ENCODE peak calls at places on chromosomes 6 and 20, in four cellular contexts. D is HCT116, Q is hepatocyte, Z is OCI-LY7. C is an unnamed sample.

GRCh38 chr20:10648651-10649050 is 25.1 kb downstream of the JAG1 start:
- DNase-seq in D (no peak), Q (no peak), Z (no peak), C (no peak)

GRCh38 chr6:1636971-1637871 is 27.5 kb downstream of the FOXC1 start:
- DNase-seq in D (no peak), Q (no peak), Z (peak), C (no peak)

GRCh38 chr20:63731410-63731809 is 5.1 kb upstream of the LIME1 start:
- DNase-seq in D (no peak), Q (no peak), Z (no peak), C (no peak)

GRCh38 chr20:58987790-58988564 is 6.9 kb downstream of the NELFCD start:
- DNase-seq in D (no peak), Q (no peak), Z (no peak), C (no peak)

GRCh38 chr20:4161447-4162251 is 146.3 kb upstream of the RNF24 start:
- DNase-seq in D (no peak), Q (no peak), Z (peak), C (no peak)

GRCh38 chr6:11653028-11653583 is 115.6 kb downstream of the TMEM170B start:
- DNase-seq in D (no peak), Q (peak), Z (no peak), C (no peak)

GRCh38 chr6:7542065-7542877 is 800 bp downstream of the DSP start:
- DNase-seq in D (no peak), Q (peak), Z (no peak), C (peak)

GRCh38 chr6:37007340-37008043 is 2.0 kb downstream of the FGD2 start:
- DNase-seq in D (no peak), Q (no peak), Z (peak), C (no peak)

GRCh38 chr6:151537561-151537960 is 43.7 kb downstream of the CCDC170 start:
- DNase-seq in D (no peak), Q (no peak), Z (no peak), C (no peak)

GRCh38 chr6:84738996-84739865 is 25.2 kb downstream of the TBX18 start:
- DNase-seq in D (no peak), Q (no peak), Z (no peak), C (no peak)

GRCh38 chr6:31901415-31901952 is 402 bp downstream of the ZBTB12 start:
- DNase-seq in D (no peak), Q (peak), Z (peak), C (peak)

GRCh38 chr6:150685860-150686259 is 86.2 kb downstream of the PLEKHG1 start:
- DNase-seq in D (peak), Q (peak), Z (peak), C (peak)

GRCh38 chr6:89299451-89299850 is 15.6 kb downstream of the GABRR2 start:
- DNase-seq in D (peak), Q (no peak), Z (no peak), C (no peak)

GRCh38 chr6:89297695-89298351 is 17.3 kb downstream of the GABRR2 start:
- DNase-seq in D (peak), Q (peak), Z (no peak), C (no peak)

GRCh38 chr6:89291256-89291819 is 23.8 kb downstream of the GABRR2 start:
- DNase-seq in D (no peak), Q (no peak), Z (no peak), C (no peak)

GRCh38 chr6:89298680-89299450 is 16.2 kb downstream of the GABRR2 start:
- DNase-seq in D (peak), Q (peak), Z (no peak), C (no peak)

DNA sequence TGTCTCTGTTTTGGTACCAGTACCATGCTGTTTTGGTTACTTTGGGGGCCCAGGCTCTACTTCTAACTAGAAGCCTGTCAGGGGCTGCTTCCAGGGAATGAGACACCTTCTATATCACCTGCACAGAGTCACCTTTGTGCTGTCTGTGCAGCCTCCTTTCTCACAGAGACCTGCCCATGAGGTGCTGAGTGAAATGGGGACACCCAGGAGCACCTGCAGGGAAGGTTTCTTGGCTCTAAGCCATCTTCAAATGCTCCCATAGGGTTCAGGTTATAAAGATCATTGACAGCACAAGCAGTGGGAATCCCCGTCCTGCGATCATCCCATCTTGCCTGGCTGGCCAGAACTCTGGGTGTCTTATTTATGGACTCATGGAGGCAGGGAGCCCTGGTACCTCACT is 19.1 kb downstream of the GABRR2 start:
- DNase-seq in D (no peak), Q (no peak), Z (no peak), C (no peak)
- H2AFZ ChIP-seq in D (no peak), Q (no peak), Z (no peak), C (no peak)

GRCh38 chr6:47033029-47033796 is 8.9 kb downstream of the ADGRF1 start:
- DNase-seq in D (no peak), Q (peak), Z (no peak), C (no peak)

GRCh38 chr6:47029865-47030561 is 12.1 kb downstream of the ADGRF1 start:
- DNase-seq in D (no peak), Q (no peak), Z (no peak), C (no peak)

GRCh38 chr6:47034919-47035318 is 7.2 kb downstream of the ADGRF1 start:
- DNase-seq in D (peak), Q (peak), Z (no peak), C (peak)

GRCh38 chr6:47031656-47032055 is 10.5 kb downstream of the ADGRF1 start:
- DNase-seq in D (no peak), Q (no peak), Z (no peak), C (no peak)

DNA sequence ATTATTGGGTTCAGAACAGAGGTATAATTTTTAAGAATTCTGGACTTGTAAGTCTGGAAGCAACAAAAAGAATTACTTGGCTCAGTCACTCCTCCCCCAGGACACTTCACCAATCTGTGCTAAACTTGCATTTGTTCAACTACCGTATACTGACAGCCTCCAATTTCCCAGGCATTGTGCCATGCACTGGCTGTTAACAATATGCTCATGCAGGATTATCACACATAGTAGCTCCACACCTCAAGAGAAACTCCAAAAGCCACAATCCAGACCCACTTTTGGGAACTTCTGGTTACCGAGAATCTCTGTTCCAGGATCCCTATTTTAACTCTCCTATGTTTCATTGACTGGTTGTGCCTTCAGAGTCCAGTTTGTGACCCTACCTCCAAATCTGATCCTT is 7.7 kb downstream of the ADGRF1 start:
- DNase-seq in D (no peak), Q (no peak), Z (no peak), C (no peak)
- H2AFZ ChIP-seq in D (no peak), Q (no peak), Z (no peak), C (no peak)

GRCh38 chr6:69988458-69989126 is 122.2 kb downstream of the COL19A1 start:
- DNase-seq in D (no peak), Q (no peak), Z (no peak), C (no peak)
- H2AFZ ChIP-seq in D (no peak), Q (no peak), Z (no peak), C (no peak)

GRCh38 chr6:25953733-25954132 is 8.9 kb upstream of the TRIM38 start:
- DNase-seq in D (no peak), Q (no peak), Z (no peak), C (no peak)
- H2AFZ ChIP-seq in D (no peak), Q (no peak), Z (no peak), C (no peak)